ENCODE peak calls at places on chromosomes 5 and 9, in six cellular contexts. One of them, this sample, is unnamed.

GRCh38 chr9:116323571-116323970 is 170.0 kb downstream of the PAPPA start:
- DNase-seq in astrocyte of the cerebellum: no peak
- DNase-seq in brain microvascular endothelial cell: no peak
- DNase-seq in choroid plexus epithelial cell: no peak
- DNase-seq in mesendoderm: no peak
- DNase-seq in OCI-LY7: no peak
- DNase-seq in this sample: no peak

GRCh38 chr9:27353405-27354229 is 56.7 kb upstream of the EQTN start:
- DNase-seq in OCI-LY7: no peak
- DNase-seq in astrocyte of the cerebellum: no peak
- DNase-seq in choroid plexus epithelial cell: no peak
- DNase-seq in mesendoderm: peak; percentile 44
- DNase-seq in brain microvascular endothelial cell: peak; percentile 25
- DNase-seq in this sample: no peak

GRCh38 chr9:88202321-88202720 is 64.0 kb upstream of the SPATA31C2 start:
- DNase-seq in astrocyte of the cerebellum: no peak
- DNase-seq in choroid plexus epithelial cell: peak; percentile 59
- DNase-seq in mesendoderm: no peak
- DNase-seq in OCI-LY7: no peak
- DNase-seq in brain microvascular endothelial cell: peak; percentile 28
- DNase-seq in this sample: no peak

GRCh38 chr9:120235081-120235480 is 344.9 kb downstream of the CDK5RAP2 start:
- DNase-seq in brain microvascular endothelial cell: no peak
- DNase-seq in astrocyte of the cerebellum: no peak
- DNase-seq in choroid plexus epithelial cell: no peak
- DNase-seq in mesendoderm: no peak
- DNase-seq in OCI-LY7: no peak
- DNase-seq in this sample: no peak

GRCh38 chr5:60395712-60396329 is 304.1 kb downstream of the DEPDC1B start:
- DNase-seq in brain microvascular endothelial cell: no peak
- DNase-seq in OCI-LY7: no peak
- DNase-seq in mesendoderm: peak; percentile 55
- DNase-seq in choroid plexus epithelial cell: peak; percentile 7
- DNase-seq in astrocyte of the cerebellum: no peak
- DNase-seq in this sample: no peak

GRCh38 chr5:73693573-73694061 is 67.6 kb downstream of the ARHGEF28 start:
- DNase-seq in astrocyte of the cerebellum: no peak
- DNase-seq in OCI-LY7: peak; percentile 2
- DNase-seq in mesendoderm: peak; percentile 38
- DNase-seq in brain microvascular endothelial cell: peak; percentile 53
- DNase-seq in choroid plexus epithelial cell: peak; percentile 74
- DNase-seq in this sample: peak; percentile 62

GRCh38 chr9:104743377-104743985 is 4.0 kb upstream of the NIPSNAP3A start:
- DNase-seq in choroid plexus epithelial cell: peak; percentile 86
- DNase-seq in mesendoderm: peak; percentile 68
- DNase-seq in brain microvascular endothelial cell: peak; percentile 47
- DNase-seq in OCI-LY7: peak; percentile 75
- DNase-seq in astrocyte of the cerebellum: peak; percentile 60
- DNase-seq in this sample: peak; percentile 70

GRCh38 chr9:137156567-137157375 is 13.1 kb downstream of the LRRC26 start:
- DNase-seq in mesendoderm: peak; percentile 46
- DNase-seq in brain microvascular endothelial cell: peak; percentile 4
- DNase-seq in astrocyte of the cerebellum: no peak
- DNase-seq in choroid plexus epithelial cell: peak; percentile 51
- DNase-seq in OCI-LY7: peak; percentile 79
- DNase-seq in this sample: peak; percentile 26

GRCh38 chr9:109114670-109115069 is 5.1 kb downstream of the TMEM245 start:
- DNase-seq in brain microvascular endothelial cell: no peak
- DNase-seq in astrocyte of the cerebellum: no peak
- DNase-seq in choroid plexus epithelial cell: peak; percentile 71
- DNase-seq in OCI-LY7: no peak
- DNase-seq in mesendoderm: no peak
- DNase-seq in this sample: peak; percentile 29

GRCh38 chr5:65483474-65484346 is 2.0 kb upstream of the ADAMTS6 start:
- DNase-seq in OCI-LY7: peak; percentile 78
- DNase-seq in brain microvascular endothelial cell: peak; percentile 32
- DNase-seq in choroid plexus epithelial cell: peak; percentile 88
- DNase-seq in astrocyte of the cerebellum: peak; percentile 53
- DNase-seq in mesendoderm: peak; percentile 79
- DNase-seq in this sample: peak; percentile 82

GRCh38 chr5:150562832-150563231 is 54.9 kb downstream of the NDST1 start:
- DNase-seq in mesendoderm: peak; percentile 74
- DNase-seq in OCI-LY7: peak; percentile 53
- DNase-seq in choroid plexus epithelial cell: peak; percentile 79
- DNase-seq in astrocyte of the cerebellum: no peak
- DNase-seq in brain microvascular endothelial cell: peak; percentile 64
- DNase-seq in this sample: peak; percentile 67

GRCh38 chr9:83623634-83623991 is 670 bp downstream of the IDNK start:
- DNase-seq in brain microvascular endothelial cell: no peak
- DNase-seq in choroid plexus epithelial cell: no peak
- DNase-seq in astrocyte of the cerebellum: no peak
- DNase-seq in mesendoderm: no peak
- DNase-seq in OCI-LY7: peak; percentile 53
- DNase-seq in this sample: peak; percentile 33

GRCh38 chr5:56759521-56759920 is 55.8 kb upstream of the MAP3K1 start:
- DNase-seq in astrocyte of the cerebellum: no peak
- DNase-seq in OCI-LY7: no peak
- DNase-seq in brain microvascular endothelial cell: no peak
- DNase-seq in mesendoderm: no peak
- DNase-seq in choroid plexus epithelial cell: no peak
- DNase-seq in this sample: no peak
- H3K4me3 ChIP-seq in astrocyte of the cerebellum: no peak overlapping the region
- H3K4me3 ChIP-seq in OCI-LY7: no peak overlapping the region
- H3K4me3 ChIP-seq in brain microvascular endothelial cell: no peak overlapping the region
- H3K4me3 ChIP-seq in mesendoderm: no peak overlapping the region
- H3K4me3 ChIP-seq in choroid plexus epithelial cell: no peak overlapping the region
- H3K4me3 ChIP-seq in this sample: no peak overlapping the region

GRCh38 chr5:159453209-159453608 is 122.9 kb upstream of the IL12B start:
- DNase-seq in choroid plexus epithelial cell: no peak
- DNase-seq in astrocyte of the cerebellum: no peak
- DNase-seq in brain microvascular endothelial cell: no peak
- DNase-seq in mesendoderm: no peak
- DNase-seq in OCI-LY7: no peak
- DNase-seq in this sample: no peak

GRCh38 chr5:159458217-159458711 is 128.0 kb upstream of the IL12B start:
- DNase-seq in astrocyte of the cerebellum: no peak
- DNase-seq in OCI-LY7: no peak
- DNase-seq in mesendoderm: no peak
- DNase-seq in brain microvascular endothelial cell: no peak
- DNase-seq in choroid plexus epithelial cell: no peak
- DNase-seq in this sample: no peak

GRCh38 chr5:159459132-159459627 is 128.9 kb upstream of the IL12B start:
- DNase-seq in OCI-LY7: no peak
- DNase-seq in mesendoderm: no peak
- DNase-seq in choroid plexus epithelial cell: no peak
- DNase-seq in brain microvascular endothelial cell: no peak
- DNase-seq in astrocyte of the cerebellum: no peak
- DNase-seq in this sample: no peak

GRCh38 chr5:159456722-159457462 is 126.6 kb upstream of the IL12B start:
- DNase-seq in mesendoderm: peak; percentile 56
- DNase-seq in OCI-LY7: no peak
- DNase-seq in choroid plexus epithelial cell: no peak
- DNase-seq in astrocyte of the cerebellum: no peak
- DNase-seq in brain microvascular endothelial cell: no peak
- DNase-seq in this sample: peak; percentile 52

GRCh38 chr5:159456261-159456660 is 126.0 kb upstream of the IL12B start:
- DNase-seq in mesendoderm: no peak
- DNase-seq in brain microvascular endothelial cell: no peak
- DNase-seq in OCI-LY7: no peak
- DNase-seq in choroid plexus epithelial cell: no peak
- DNase-seq in astrocyte of the cerebellum: no peak
- DNase-seq in this sample: no peak
- H3K4me3 ChIP-seq in mesendoderm: no peak overlapping the region
- H3K4me3 ChIP-seq in brain microvascular endothelial cell: no peak overlapping the region
- H3K4me3 ChIP-seq in OCI-LY7: no peak overlapping the region
- H3K4me3 ChIP-seq in choroid plexus epithelial cell: no peak overlapping the region
- H3K4me3 ChIP-seq in astrocyte of the cerebellum: no peak overlapping the region
- H3K4me3 ChIP-seq in this sample: no peak overlapping the region

GRCh38 chr5:75568202-75568601 is 43.1 kb upstream of the ANKDD1B start:
- DNase-seq in brain microvascular endothelial cell: no peak
- DNase-seq in mesendoderm: no peak
- DNase-seq in astrocyte of the cerebellum: no peak
- DNase-seq in OCI-LY7: no peak
- DNase-seq in choroid plexus epithelial cell: peak; percentile 27
- DNase-seq in this sample: peak; percentile 11

GRCh38 chr5:75567710-75568109 is 43.5 kb upstream of the ANKDD1B start:
- DNase-seq in astrocyte of the cerebellum: no peak
- DNase-seq in brain microvascular endothelial cell: peak; percentile 70
- DNase-seq in OCI-LY7: no peak
- DNase-seq in choroid plexus epithelial cell: peak; percentile 77
- DNase-seq in mesendoderm: peak; percentile 26
- DNase-seq in this sample: peak; percentile 64

GRCh38 chr5:75571547-75571946 is 39.7 kb upstream of the ANKDD1B start:
- DNase-seq in OCI-LY7: no peak
- DNase-seq in mesendoderm: no peak
- DNase-seq in brain microvascular endothelial cell: no peak
- DNase-seq in astrocyte of the cerebellum: no peak
- DNase-seq in choroid plexus epithelial cell: no peak
- DNase-seq in this sample: no peak

DNA sequence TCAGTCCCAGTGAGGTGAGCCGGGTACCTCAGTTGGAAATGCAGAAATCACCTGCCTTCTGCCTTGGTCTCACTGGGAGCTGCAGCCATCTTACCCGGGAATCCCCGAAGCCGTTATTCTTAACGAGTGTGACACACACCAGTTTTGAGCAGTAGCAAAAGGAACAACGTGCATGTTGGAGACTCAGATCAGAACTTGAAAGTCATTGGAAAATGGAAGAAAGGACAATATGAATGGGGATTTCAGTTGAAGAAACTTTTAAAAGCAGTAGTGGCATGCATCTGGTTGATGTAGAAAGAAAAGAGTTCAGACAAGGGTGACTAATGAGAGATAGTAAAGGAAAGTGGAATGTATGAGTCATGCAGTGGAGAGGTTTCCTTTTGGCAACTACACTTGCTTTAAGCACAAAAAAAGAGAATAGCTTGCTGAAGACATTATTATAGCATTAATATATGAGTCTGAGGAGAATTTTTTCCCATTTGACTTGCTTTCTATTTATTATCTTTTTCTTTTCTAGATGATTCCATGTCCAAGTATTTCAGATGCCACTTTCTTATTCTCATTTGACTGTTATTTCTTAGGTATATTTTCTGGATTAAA is 44.4 kb upstream of the ANKDD1B start:
- DNase-seq in astrocyte of the cerebellum: peak; percentile 93
- DNase-seq in OCI-LY7: no peak
- DNase-seq in choroid plexus epithelial cell: peak; percentile 97
- DNase-seq in brain microvascular endothelial cell: peak; percentile 86
- DNase-seq in mesendoderm: peak; percentile 82
- DNase-seq in this sample: peak; percentile 95
- H3K4me3 ChIP-seq in astrocyte of the cerebellum: no peak overlapping the region
- H3K4me3 ChIP-seq in OCI-LY7: no peak overlapping the region
- H3K4me3 ChIP-seq in choroid plexus epithelial cell: no peak overlapping the region
- H3K4me3 ChIP-seq in brain microvascular endothelial cell: peak overlapping the region; percentile 22
- H3K4me3 ChIP-seq in mesendoderm: no peak overlapping the region
- H3K4me3 ChIP-seq in this sample: no peak overlapping the region

GRCh38 chr9:124017929-124018730 is 6.6 kb downstream of the LHX2 start:
- DNase-seq in brain microvascular endothelial cell: no peak
- DNase-seq in choroid plexus epithelial cell: no peak
- DNase-seq in OCI-LY7: no peak
- DNase-seq in astrocyte of the cerebellum: no peak
- DNase-seq in mesendoderm: no peak
- DNase-seq in this sample: no peak
- H3K4me3 ChIP-seq in brain microvascular endothelial cell: no peak overlapping the region
- H3K4me3 ChIP-seq in choroid plexus epithelial cell: no peak overlapping the region
- H3K4me3 ChIP-seq in OCI-LY7: no peak overlapping the region
- H3K4me3 ChIP-seq in astrocyte of the cerebellum: no peak overlapping the region
- H3K4me3 ChIP-seq in mesendoderm: peak overlapping the region; percentile 29
- H3K4me3 ChIP-seq in this sample: no peak overlapping the region

DNA sequence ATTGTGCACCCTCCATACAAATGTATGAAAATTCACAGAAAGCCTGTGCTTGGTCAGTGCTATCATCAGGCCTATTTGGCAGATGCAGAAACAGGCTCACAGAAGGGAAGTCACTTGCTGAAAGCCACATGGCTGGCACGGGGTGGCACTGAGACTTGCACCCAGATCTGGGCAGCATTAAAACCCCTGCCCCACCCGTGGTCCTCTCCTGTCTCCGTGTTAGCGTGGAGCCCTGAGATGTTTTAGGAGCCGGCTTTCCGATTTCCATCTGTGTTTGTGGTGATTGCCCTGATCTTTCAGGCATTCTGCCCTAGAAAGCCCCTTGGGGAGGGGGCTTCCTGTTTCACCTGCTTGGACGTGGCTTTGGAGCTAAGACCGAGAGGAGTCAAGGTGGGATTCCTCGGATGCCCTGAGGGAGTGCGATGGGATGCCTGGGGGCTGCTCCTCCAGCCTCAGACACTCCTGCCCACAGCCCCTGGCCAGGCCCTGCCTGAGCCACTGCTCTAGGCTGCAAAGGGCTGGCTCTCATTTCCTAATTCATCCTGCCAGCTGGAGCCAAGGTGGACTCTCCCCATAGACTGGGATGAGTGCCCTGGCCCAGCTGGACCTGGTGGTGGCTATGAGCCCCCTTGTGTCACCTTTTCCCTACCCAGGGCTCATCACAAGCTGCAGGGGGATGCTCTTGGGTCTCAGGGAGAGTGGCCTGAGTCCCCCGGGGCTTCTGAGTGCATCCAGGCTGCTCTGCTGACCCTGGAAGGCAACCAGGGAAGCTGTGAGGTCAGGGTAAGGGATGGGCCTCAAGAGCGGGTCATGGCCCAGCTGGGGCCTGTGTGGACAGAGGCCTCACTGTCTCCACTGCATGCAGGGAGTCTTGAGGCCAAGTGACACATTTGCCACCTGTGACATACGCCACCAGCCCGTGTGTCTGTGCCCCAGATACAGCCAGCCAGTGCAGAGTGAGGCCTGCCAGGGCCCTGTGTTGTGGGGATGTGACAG is 102.5 kb upstream of the IER5L start:
- DNase-seq in OCI-LY7: no peak
- DNase-seq in astrocyte of the cerebellum: no peak
- DNase-seq in choroid plexus epithelial cell: no peak
- DNase-seq in brain microvascular endothelial cell: no peak
- DNase-seq in mesendoderm: no peak
- DNase-seq in this sample: no peak
- H3K4me3 ChIP-seq in OCI-LY7: no peak overlapping the region
- H3K4me3 ChIP-seq in astrocyte of the cerebellum: no peak overlapping the region
- H3K4me3 ChIP-seq in choroid plexus epithelial cell: no peak overlapping the region
- H3K4me3 ChIP-seq in brain microvascular endothelial cell: no peak overlapping the region
- H3K4me3 ChIP-seq in mesendoderm: no peak overlapping the region
- H3K4me3 ChIP-seq in this sample: no peak overlapping the region

This sample was measured in astrocyte of the spinal cord.